ENCODE peak calls at places on chromosome 3, in ten cellular contexts. P is left ventricle myocardium inferior; V is thoracic aorta; U is transverse colon; G is effector memory CD4-positive, alpha-beta T cell; K is stomach; Z is mucosa of descending colon; D is neural progenitor cell; M is naive thymus-derived CD4-positive, alpha-beta T cell; B is left lung. F is an unnamed sample.

GRCh38 chr3:130932979-130933378 is 39.1 kb downstream of the ATP2C1 start:
- DNase-seq in U (no peak), M (no peak), D (no peak), G (no peak), P (no peak), V (no peak), B (no peak), Z (no peak), K (no peak), F (no peak)

GRCh38 chr3:4841225-4841624 is 138.0 kb upstream of the BHLHE40 start:
- DNase-seq in D (no peak), M (no peak), B (no peak), G (no peak), V (no peak), U (no peak), K (no peak), P (no peak), Z (no peak), F (no peak)

GRCh38 chr3:139226731-139227130 is 117.1 kb upstream of the MRPS22 start:
- DNase-seq in Z (no peak), P (no peak), M (no peak), K (no peak), U (no peak), G (no peak), D (no peak), B (no peak), V (no peak), F (no peak)

GRCh38 chr3:58059349-58060321 is 51.4 kb downstream of the FLNB start:
- DNase-seq in D (no peak), K (peak; percentile 34), U (peak; percentile 64), B (no peak), V (no peak), G (no peak), Z (peak; percentile 44), P (no peak), M (no peak), F (no peak)

GRCh38 chr3:43620953-43621405 is 832 bp downstream of the ANO10 start:
- DNase-seq in B (no peak), K (no peak), Z (no peak), P (no peak), U (no peak), D (peak; percentile 6), M (no peak), G (no peak), V (no peak), F (no peak)

GRCh38 chr3:187454416-187454815 is 86.2 kb downstream of the RTP4 start:
- DNase-seq in U (no peak), G (no peak), M (no peak), K (no peak), D (no peak), V (no peak), Z (no peak), B (no peak), P (no peak), F (no peak)

GRCh38 chr3:37991823-37992222 is 1.2 kb downstream of the VILL start:
- DNase-seq in V (no peak), Z (no peak), G (no peak), B (no peak), D (no peak), P (no peak), M (no peak), U (no peak), K (peak; percentile 25), F (no peak)

GRCh38 chr3:138945646-138946553 is 1.0 kb downstream of the FOXL2 start:
- DNase-seq in U (peak; percentile 41), V (no peak), D (peak; percentile 66), K (peak; percentile 26), P (no peak), B (no peak), Z (peak; percentile 49), G (no peak), M (no peak), F (no peak)

GRCh38 chr3:54146383-54147239 is 24.3 kb downstream of the CACNA2D3 start:
- DNase-seq in V (no peak), G (no peak), P (peak; percentile 52), D (peak; percentile 85), K (peak; percentile 67), U (peak; percentile 41), B (peak; percentile 36), M (no peak), Z (peak; percentile 63), F (no peak)

GRCh38 chr3:72997421-72997961 is 880 bp downstream of the PPP4R2 start:
- DNase-seq in K (no peak), P (no peak), U (peak; percentile 18), Z (peak; percentile 52), V (no peak), M (peak; percentile 27), B (no peak), G (peak; percentile 38), D (peak; percentile 65), F (peak; percentile 53)

GRCh38 chr3:146189519-146190173 is 28.7 kb upstream of the PLOD2 start:
- DNase-seq in U (no peak), D (peak; percentile 71), B (no peak), Z (no peak), K (no peak), V (no peak), P (no peak), G (no peak), M (no peak), F (no peak)

DNA sequence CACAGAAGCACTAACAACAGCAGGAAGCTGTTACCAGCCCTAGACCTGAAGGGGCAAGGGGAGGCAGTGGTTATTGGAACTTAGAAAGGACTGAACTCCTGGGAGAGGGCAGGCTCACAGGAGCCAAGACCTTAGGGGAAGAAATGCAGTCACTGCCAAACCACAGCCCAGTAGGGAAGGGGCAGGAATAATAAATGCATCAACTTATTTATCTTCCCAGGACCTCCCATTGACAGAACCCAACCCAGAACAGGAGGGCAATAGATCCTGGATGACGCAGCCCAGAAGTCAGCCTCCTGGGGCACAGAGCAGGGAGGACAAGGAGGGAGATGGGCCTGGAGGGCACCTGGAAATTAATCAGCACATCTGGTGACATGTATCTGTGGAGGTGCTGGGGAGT is 301.9 kb upstream of the STT3B start:
- DNase-seq in K (no peak), U (no peak), M (no peak), D (no peak), P (no peak), B (no peak), Z (no peak), V (no peak), G (no peak), F (no peak)
- H3K4me1 ChIP-seq in K (no peaks in the 10 kb centered on the region), U (no peaks in the 10 kb centered on the region), M (peaks cover 49% of the 10 kb centered on the region), D (no peaks in the 10 kb centered on the region), P (no peaks in the 10 kb centered on the region), B (peaks cover 35% of the 10 kb centered on the region), Z (no peaks in the 10 kb centered on the region), V (no peaks in the 10 kb centered on the region), G (peaks cover 66% of the 10 kb centered on the region), F (peaks cover 95% of the 10 kb centered on the region)

DNA sequence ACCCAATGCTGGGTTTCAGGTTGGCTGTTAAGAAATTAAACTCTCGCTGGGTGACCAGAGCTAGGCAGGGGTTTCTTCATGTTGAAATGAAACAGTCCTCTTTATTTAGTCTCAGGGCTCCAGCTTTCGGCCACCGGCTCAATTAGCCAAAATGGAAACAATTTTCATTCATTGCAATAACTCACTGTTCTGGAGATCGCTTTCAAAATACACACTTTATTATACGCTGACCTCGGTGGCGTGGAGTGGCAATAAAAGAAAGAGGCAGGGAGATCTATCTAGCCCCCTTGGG is 3.8 kb upstream of the MECOM start:
- DNase-seq in B (no peak), M (no peak), D (no peak), G (no peak), V (no peak), Z (no peak), K (no peak), U (no peak), P (no peak), F (no peak)
- H3K4me3 ChIP-seq in B (no peak overlapping the region), M (no peak overlapping the region), D (peak overlapping the region; percentile 61), G (no peak overlapping the region), V (peak overlapping the region; percentile 91), Z (no peak overlapping the region), K (peak overlapping the region; percentile 54), U (no peak overlapping the region), P (no peak overlapping the region), F (no peak overlapping the region)

DNA sequence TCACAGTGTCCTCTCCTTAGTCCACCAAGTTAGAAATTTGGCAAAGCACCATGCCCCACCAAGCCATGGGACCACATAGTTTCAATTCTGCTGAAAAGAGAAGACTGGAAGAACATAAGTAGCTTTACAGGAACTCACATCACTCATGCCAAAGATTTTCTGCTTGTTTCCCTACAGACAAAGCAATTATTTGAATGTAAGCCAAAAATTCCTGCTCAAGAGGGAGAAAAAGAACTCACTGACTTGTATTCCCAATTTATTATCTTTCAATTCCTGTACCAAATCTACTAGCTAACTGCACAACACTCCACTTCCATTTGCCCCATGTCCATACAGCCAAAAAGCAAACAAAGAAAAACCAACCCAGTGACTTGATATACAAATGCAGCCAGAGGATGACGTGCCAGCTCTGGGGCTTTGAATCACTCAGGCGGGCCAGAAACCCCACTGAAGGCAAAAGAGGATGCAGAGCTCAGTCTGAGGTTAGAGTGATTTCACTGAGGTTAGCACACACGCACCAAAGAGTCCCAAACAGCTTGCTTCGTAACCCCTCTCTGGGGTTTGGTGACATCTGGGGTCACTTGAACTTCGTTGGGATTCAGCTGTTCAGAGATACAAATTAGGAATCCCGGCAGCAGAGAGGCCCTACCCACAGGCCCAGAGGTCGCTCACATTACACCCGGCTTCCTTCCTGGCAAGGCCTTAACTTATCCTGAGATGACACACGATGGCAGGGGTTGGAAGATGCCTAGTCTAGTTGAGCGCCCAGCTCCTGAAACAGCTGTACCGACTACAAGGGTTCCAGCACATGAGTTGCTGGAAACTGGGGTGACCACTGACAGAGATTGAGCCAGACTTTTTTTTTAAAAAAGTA is 1.7 kb downstream of the RFTN1 start:
- DNase-seq in M (peak; percentile 70), G (peak; percentile 53), U (peak; percentile 65), K (peak; percentile 56), P (peak; percentile 62), B (peak; percentile 62), Z (peak; percentile 64), D (peak; percentile 20), V (peak; percentile 74), F (peak; percentile 81)
- H3K4me1 ChIP-seq in M (peaks cover 71% of the 10 kb centered on the region), G (peaks cover 38% of the 10 kb centered on the region), U (peaks cover 20% of the 10 kb centered on the region), K (peaks cover 4% of the 10 kb centered on the region), P (peaks cover 98% of the 10 kb centered on the region), B (peaks cover 70% of the 10 kb centered on the region), Z (peaks cover 4% of the 10 kb centered on the region), D (peaks cover 19% of the 10 kb centered on the region), V (peaks cover 63% of the 10 kb centered on the region), F (peaks cover 86% of the 10 kb centered on the region)

GRCh38 chr3:189119947-189120346 is 51.8 kb upstream of the TPRG1 start:
- DNase-seq in G (no peak), D (no peak), P (no peak), B (no peak), Z (no peak), V (no peak), K (no peak), M (no peak), U (no peak), F (no peak)

GRCh38 chr3:189121088-189121487 is 50.7 kb upstream of the TPRG1 start:
- DNase-seq in Z (no peak), K (no peak), G (no peak), D (no peak), P (no peak), B (no peak), M (no peak), U (no peak), V (no peak), F (peak; percentile 33)

GRCh38 chr3:189123595-189124387 is 48.0 kb upstream of the TPRG1 start:
- DNase-seq in B (no peak), V (no peak), G (no peak), M (no peak), Z (no peak), P (peak; percentile 64), K (no peak), U (no peak), D (no peak), F (no peak)

GRCh38 chr3:189122120-189122519 is 49.7 kb upstream of the TPRG1 start:
- DNase-seq in G (no peak), U (no peak), B (no peak), M (no peak), P (no peak), Z (no peak), D (no peak), V (no peak), K (no peak), F (no peak)

GRCh38 chr3:189122526-189123205 is 49.1 kb upstream of the TPRG1 start:
- DNase-seq in M (no peak), Z (no peak), K (no peak), B (no peak), P (no peak), D (no peak), U (no peak), G (no peak), V (no peak), F (no peak)
- H3K4me3 ChIP-seq in M (peak overlapping the region; percentile 50), Z (no peak overlapping the region), K (no peak overlapping the region), B (no peak overlapping the region), P (peak overlapping the region; percentile 0), D (no peak overlapping the region), U (no peak overlapping the region), G (no peak overlapping the region), V (peak overlapping the region; percentile 53), F (peak overlapping the region; percentile 27)

F was measured in CD4-positive, alpha-beta memory T cell.